ENCODE peak calls at places on chromosomes 6 and 20, in five cellular contexts. R, X, Z, N and A are unnamed samples.

GRCh38 chr20:6909608-6910007 is 142.1 kb downstream of the BMP2 start:
- DNase-seq in R (no peak), X (no peak), Z (no peak), N (no peak), A (no peak)

GRCh38 chr6:21386744-21387143 is 206.8 kb upstream of the SOX4 start:
- DNase-seq in R (no peak), X (peak; percentile 10), Z (no peak), N (no peak), A (no peak)

GRCh38 chr6:29011276-29011734 is 6.2 kb upstream of the ZNF311 start:
- DNase-seq in R (no peak), X (peak; percentile 91), Z (no peak), N (peak; percentile 37), A (no peak)

GRCh38 chr20:58408603-58409246 is 19.7 kb downstream of the VAPB start:
- DNase-seq in R (no peak), X (no peak), Z (no peak), N (no peak), A (no peak)

GRCh38 chr6:106051241-106051640 is 34.9 kb upstream of the PRDM1 start:
- DNase-seq in R (no peak), X (no peak), Z (no peak), N (no peak), A (no peak)

GRCh38 chr20:5735845-5736530 is 14.2 kb upstream of the SHLD1 start:
- DNase-seq in R (no peak), X (no peak), Z (no peak), N (no peak), A (no peak)

GRCh38 chr6:139764498-139764986 is 390.1 kb upstream of the CITED2 start:
- DNase-seq in R (no peak), X (peak; percentile 73), Z (peak; percentile 45), N (no peak), A (peak; percentile 33)

GRCh38 chr20:49562341-49563014 is 5.5 kb downstream of the PTGIS start:
- DNase-seq in R (no peak), X (peak; percentile 41), Z (peak; percentile 80), N (peak; percentile 38), A (peak; percentile 71)

GRCh38 chr6:19311786-19312185 is 525.4 kb upstream of the ID4 start:
- DNase-seq in R (no peak), X (no peak), Z (no peak), N (no peak), A (no peak)

GRCh38 chr6:25324076-25324762 is 45.0 kb downstream of the CARMIL1 start:
- DNase-seq in R (no peak), X (no peak), Z (no peak), N (no peak), A (no peak)

GRCh38 chr20:11901127-11901526 is 16.6 kb upstream of the BTBD3 start:
- DNase-seq in R (no peak), X (no peak), Z (no peak), N (no peak), A (no peak)

GRCh38 chr20:36929290-36929689 is 22.2 kb downstream of the SAMHD1 start:
- DNase-seq in R (no peak), X (no peak), Z (no peak), N (no peak), A (no peak)

GRCh38 chr20:41167481-41168253 is 30.3 kb downstream of the PLCG1 start:
- DNase-seq in R (no peak), X (no peak), Z (no peak), N (peak; percentile 3), A (no peak)

GRCh38 chr6:166032366-166033171 is 135.1 kb downstream of the TBXT start:
- DNase-seq in R (no peak), X (no peak), Z (no peak), N (peak; percentile 34), A (no peak)

GRCh38 chr20:45968081-45968671 is 3.8 kb downstream of the ZNF335 start:
- DNase-seq in R (no peak), X (no peak), Z (no peak), N (peak; percentile 14), A (no peak)

GRCh38 chr6:26158581-26159416 is 71.6 kb downstream of the HFE start:
- DNase-seq in R (peak; percentile 75), X (peak; percentile 76), Z (peak; percentile 69), N (peak; percentile 72), A (peak; percentile 77)

GRCh38 chr20:51481311-51481997 is 61.1 kb downstream of the NFATC2 start:
- DNase-seq in R (peak; percentile 54), X (no peak), Z (no peak), N (no peak), A (no peak)

GRCh38 chr6:135423649-135424128 is 73.9 kb downstream of the AHI1 start:
- DNase-seq in R (no peak), X (peak; percentile 72), Z (no peak), N (no peak), A (no peak)

GRCh38 chr6:149941583-149942460 is at the start of gene ULBP2:
- DNase-seq in R (peak; percentile 68), X (peak; percentile 92), Z (peak; percentile 72), N (peak; percentile 67), A (peak; percentile 97)
- TF ChIP-seq POLR2A in R (peak; percentile 20), X (no peak), Z (no peak), N (peak; percentile 27), A (no peak)

DNA sequence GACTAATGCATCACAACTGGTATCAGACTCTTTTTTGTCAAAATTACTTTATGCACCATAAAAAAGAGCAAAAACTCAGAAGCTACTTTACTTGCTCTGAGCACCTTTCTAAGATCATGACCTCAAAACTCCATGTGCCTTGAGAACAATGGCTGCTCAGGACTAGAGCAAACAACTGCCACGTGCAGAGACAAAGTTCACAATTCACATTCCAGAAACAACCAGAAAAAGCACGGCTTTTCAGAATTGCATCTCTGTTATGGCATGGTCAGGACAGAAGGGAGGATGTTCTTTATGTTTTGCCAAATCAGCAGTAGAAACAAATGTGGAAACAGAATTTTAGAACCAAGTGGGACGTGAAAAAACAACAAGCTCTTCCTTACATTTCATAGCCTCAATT is 70.5 kb downstream of the CNKSR3 start:
- DNase-seq in R (no peak), X (no peak), Z (no peak), N (no peak), A (no peak)
- TF ChIP-seq POLR2A in R (no peak), X (no peak), Z (no peak), N (no peak), A (no peak)

GRCh38 chr6:158068893-158069799 is 87.5 kb downstream of the SYNJ2 start:
- DNase-seq in R (no peak), X (no peak), Z (peak; percentile 73), N (peak; percentile 78), A (peak; percentile 62)
- TF ChIP-seq POLR2A in R (no peak), X (no peak), Z (no peak), N (no peak), A (no peak)

GRCh38 chr6:33599413-33599911 is 19.4 kb upstream of the BAK1 start:
- DNase-seq in R (no peak), X (no peak), Z (peak; percentile 77), N (peak; percentile 53), A (no peak)
- TF ChIP-seq POLR2A in R (no peak), X (no peak), Z (no peak), N (no peak), A (no peak)

GRCh38 chr6:12289655-12290489 is at the start of gene EDN1:
- DNase-seq in R (peak; percentile 48), X (peak; percentile 47), Z (peak; percentile 80), N (peak; percentile 82), A (peak; percentile 94)
- TF ChIP-seq POLR2A in R (peak; percentile 89), X (no peak), Z (no peak), N (peak; percentile 78), A (no peak)

GRCh38 chr6:33761581-33761921 is 14.8 kb upstream of the IP6K3 start:
- DNase-seq in R (no peak), X (no peak), Z (no peak), N (no peak), A (no peak)

GRCh38 chr6:33762713-33763112 is 16.0 kb upstream of the IP6K3 start:
- DNase-seq in R (no peak), X (no peak), Z (no peak), N (no peak), A (no peak)

GRCh38 chr6:33764036-33764435 is 17.3 kb upstream of the IP6K3 start:
- DNase-seq in R (no peak), X (no peak), Z (no peak), N (no peak), A (no peak)

GRCh38 chr6:33763483-33763882 is 16.8 kb upstream of the IP6K3 start:
- DNase-seq in R (no peak), X (no peak), Z (no peak), N (no peak), A (no peak)

GRCh38 chr6:33761922-33762629 is 15.4 kb upstream of the IP6K3 start:
- DNase-seq in R (peak; percentile 25), X (peak; percentile 84), Z (peak; percentile 36), N (peak; percentile 81), A (no peak)
- TF ChIP-seq POLR2A in R (no peak), X (no peak), Z (no peak), N (no peak), A (no peak)

GRCh38 chr20:33490023-33490933 is at the start of gene CBFA2T2:
- DNase-seq in R (peak; percentile 57), X (no peak), Z (peak; percentile 36), N (peak; percentile 67), A (peak; percentile 28)
- TF ChIP-seq POLR2A in R (peak; percentile 25), X (no peak), Z (no peak), N (no peak), A (no peak)